ENCODE peak calls at places on chromosomes 11 and 22, in six cellular contexts. H, I, R, C, V and P are unnamed samples. For H3K4me1, the result is how much of the 10 kb centered on the place peaks cover.

GRCh38 chr22:41838842-41839618 is 6.1 kb downstream of the SREBF2 start:
- DNase-seq in I (no peak), V (no peak), C (no peak), H (no peak), R (no peak), P (no peak)

GRCh38 chr11:10451399-10452116 is 3.5 kb upstream of the AMPD3 start:
- DNase-seq in H (no peak), I (no peak), C (no peak), R (no peak), V (no peak), P (no peak)

GRCh38 chr11:34431979-34432378 is 6.8 kb upstream of the CAT start:
- DNase-seq in V (no peak), R (no peak), H (no peak), C (no peak), I (no peak), P (no peak)

GRCh38 chr22:19047993-19048392 is 74.2 kb downstream of the DGCR2 start:
- DNase-seq in R (no peak), H (peak), C (no peak), I (no peak), V (no peak), P (no peak)

GRCh38 chr11:89463381-89463780 is 27.8 kb downstream of the NOX4 start:
- DNase-seq in V (no peak), R (no peak), H (no peak), C (no peak), I (no peak), P (no peak)

GRCh38 chr11:67614730-67615454 is 8.2 kb downstream of the NDUFV1 start:
- DNase-seq in I (no peak), V (no peak), C (no peak), R (no peak), H (no peak), P (no peak)

GRCh38 chr11:124301482-124301881 is 12.3 kb downstream of the OR8D1 start:
- DNase-seq in H (no peak), V (no peak), I (no peak), C (no peak), R (peak), P (no peak)

GRCh38 chr11:115501895-115502589 is 2.2 kb downstream of the CADM1 start:
- DNase-seq in R (no peak), V (no peak), I (no peak), C (peak), H (no peak), P (no peak)

GRCh38 chr11:71101046-71101445 is 151.3 kb downstream of the SHANK2 start:
- DNase-seq in V (no peak), I (no peak), R (no peak), H (no peak), C (no peak), P (no peak)

GRCh38 chr22:31055322-31056159 is 25.6 kb upstream of the SMTN start:
- DNase-seq in I (peak), C (peak), H (peak), V (peak), R (peak), P (peak)

GRCh38 chr11:118705111-118705741 is 25.8 kb upstream of the TREH start:
- DNase-seq in V (no peak), H (no peak), C (peak), I (no peak), R (no peak), P (no peak)

GRCh38 chr22:26651840-26652239 is 5.5 kb upstream of the MIAT start:
- DNase-seq in I (no peak), V (no peak), C (no peak), R (no peak), H (no peak), P (no peak)

GRCh38 chr11:73236879-73237278 is 18.8 kb downstream of the P2RY2 start:
- DNase-seq in V (peak), R (peak), C (peak), H (peak), I (peak), P (peak)

GRCh38 chr11:114685097-114685496 is 6.8 kb downstream of the NXPE2 start:
- DNase-seq in H (no peak), C (no peak), I (no peak), V (no peak), R (no peak), P (no peak)

GRCh38 chr11:30423886-30424285 is 101.0 kb downstream of the ARL14EP start:
- DNase-seq in C (peak), I (no peak), H (no peak), R (no peak), V (no peak), P (no peak)

GRCh38 chr22:46454910-46455269 is 82.5 kb downstream of the CELSR1 start:
- DNase-seq in I (no peak), R (peak), H (no peak), V (peak), C (no peak), P (no peak)

GRCh38 chr11:33268945-33269567 is 11.9 kb downstream of the HIPK3 start:
- DNase-seq in V (no peak), H (no peak), R (peak), I (no peak), C (no peak), P (no peak)

GRCh38 chr11:2663506-2663905 is 36.3 kb downstream of the KCNQ1OT1 start:
- DNase-seq in C (no peak), R (no peak), I (no peak), H (no peak), V (no peak), P (no peak)

GRCh38 chr11:62269654-62270278 is at the start of gene SCGB2A2:
- DNase-seq in C (no peak), R (peak), I (no peak), H (no peak), V (peak), P (no peak)

GRCh38 chr11:67023957-67024353 is 1.0 kb downstream of the SYT12 start:
- DNase-seq in C (no peak), V (no peak), R (no peak), H (no peak), I (no peak), P (no peak)

GRCh38 chr11:86774422-86774821 is 25.9 kb upstream of the PRSS23 start:
- DNase-seq in V (no peak), R (no peak), C (no peak), H (no peak), I (no peak), P (no peak)

GRCh38 chr22:50621491-50621880 is 6.5 kb downstream of the ARSA start:
- DNase-seq in V (no peak), C (no peak), I (no peak), H (no peak), R (no peak), P (no peak)

GRCh38 chr11:36711104-36711825 is 113.2 kb upstream of the RAG2 start:
- DNase-seq in R (peak), H (no peak), I (no peak), V (peak), C (no peak), P (no peak)

GRCh38 chr11:46588915-46589314 is 4.9 kb downstream of the AMBRA1 start:
- DNase-seq in H (no peak), I (no peak), R (no peak), V (no peak), C (no peak), P (no peak)

GRCh38 chr11:96384156-96384555 is 5.6 kb downstream of the CCDC82 start:
- DNase-seq in V (no peak), C (no peak), H (no peak), I (no peak), R (peak), P (no peak)

GRCh38 chr11:65435330-65435931 is 12.8 kb downstream of the NEAT1 start:
- DNase-seq in C (no peak), H (peak), V (no peak), R (no peak), I (no peak), P (no peak)
- H3K4me1 ChIP-seq in C (under half), H (under half), V (half or more), R (under half), I (half or more), P (half or more)

DNA sequence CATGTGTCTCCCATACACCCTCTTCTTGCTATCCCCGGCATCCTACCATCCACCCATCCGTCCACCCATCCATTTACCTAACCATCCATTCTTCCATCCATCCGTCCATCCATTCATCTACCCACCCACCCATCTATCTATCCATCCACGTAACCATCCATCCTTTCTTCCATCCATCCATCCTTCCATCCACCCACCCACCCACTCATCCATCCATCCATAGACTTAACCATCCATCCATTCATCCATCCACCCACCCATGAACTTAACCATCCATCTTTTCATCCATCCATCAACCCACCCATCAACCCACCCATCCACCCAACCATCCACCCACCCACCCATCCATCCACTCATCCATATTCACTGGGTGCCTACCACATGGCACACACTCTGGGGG is 10.6 kb upstream of the CDC42EP2 start:
- DNase-seq in C (no peak), I (no peak), V (no peak), H (no peak), R (no peak), P (no peak)
- H3K27ac ChIP-seq in C (no peak), I (no peak), V (no peak), H (no peak), R (no peak), P (no peak)

GRCh38 chr22:28800308-28801041 is at the start of gene XBP1:
- DNase-seq in H (peak), C (peak), V (peak), R (peak), I (peak), P (peak)
- TF ChIP-seq CTCF in H (no peak), C (no peak), V (no peak), R (no peak), I (no peak), P (no peak)

GRCh38 chr22:38181453-38182200 is at the start of gene PLA2G6:
- DNase-seq in H (peak), R (peak), V (peak), C (peak), I (peak), P (peak)

GRCh38 chr22:38177926-38178604 is 3.6 kb downstream of the PLA2G6 start:
- DNase-seq in C (peak), I (peak), R (peak), V (peak), H (peak), P (peak)

GRCh38 chr22:38184788-38185187 is 3.2 kb upstream of the PLA2G6 start:
- DNase-seq in H (no peak), V (no peak), C (peak), I (no peak), R (no peak), P (no peak)

GRCh38 chr22:38177044-38177443 is 4.6 kb downstream of the PLA2G6 start:
- DNase-seq in H (peak), C (no peak), R (no peak), I (no peak), V (no peak), P (no peak)

GRCh38 chr22:38180841-38181452 is 683 bp downstream of the PLA2G6 start:
- DNase-seq in V (no peak), I (peak), R (peak), H (peak), C (no peak), P (peak)
- H3K4me1 ChIP-seq in V (under half), I (under half), R (under half), H (under half), C (under half), P (under half)